ENCODE peak calls at places on chromosome 19, in nine cellular contexts. T is lower leg skin; F is NCI-H510A treated with DMSO at 0.1 percent for 48 hours; M is ascending aorta; E is activated CD8-positive, alpha-beta memory T cell treated with anti-CD3 and anti-CD28 coated beads for 4 hours; Q is activated gamma-delta T cell treated with anti-CD3 and anti-CD28 coated beads, Interleukin-2, amount 50 U/mL, for 16 hours; J is amniotic stem cell; K is Ammon's horn; I is NCI-H774. N is an unnamed sample.

GRCh38 chr19:48745208-48745995 is 1.3 kb downstream of the IZUMO1 start:
- DNase-seq in T (no peak), F (peak), M (no peak), E (no peak), Q (peak), J (peak), K (peak), I (peak), N (peak)

GRCh38 chr19:46766569-46767317 is 20.5 kb upstream of the STRN4 start:
- DNase-seq in T (no peak), F (peak), M (no peak), E (no peak), Q (peak), J (no peak), K (no peak), I (peak), N (peak)

GRCh38 chr19:12647490-12648071 is 19.0 kb downstream of the MAN2B1 start:
- DNase-seq in T (no peak), F (no peak), M (no peak), E (no peak), Q (no peak), J (no peak), K (peak), I (peak), N (no peak)

GRCh38 chr19:38513762-38514167 is 80.3 kb downstream of the RYR1 start:
- DNase-seq in T (no peak), F (no peak), M (no peak), E (no peak), Q (no peak), J (no peak), K (no peak), I (no peak), N (no peak)

GRCh38 chr19:39127812-39128510 is 2.4 kb downstream of the PAK4 start:
- DNase-seq in T (no peak), F (no peak), M (no peak), E (no peak), Q (no peak), J (no peak), K (no peak), I (no peak), N (peak)

GRCh38 chr19:34300380-34300779 is 46.0 kb downstream of the GARRE1 start:
- DNase-seq in T (no peak), F (no peak), M (no peak), E (no peak), Q (no peak), J (no peak), K (no peak), I (no peak), N (no peak)

GRCh38 chr19:48510421-48511268 is 990 bp downstream of the LMTK3 start:
- DNase-seq in T (peak), F (no peak), M (no peak), E (no peak), Q (peak), J (no peak), K (peak), I (peak), N (no peak)

GRCh38 chr19:17835182-17836006 is 12.4 kb downstream of the JAK3 start:
- DNase-seq in T (no peak), F (peak), M (no peak), E (no peak), Q (no peak), J (no peak), K (no peak), I (no peak), N (no peak)

GRCh38 chr19:12464769-12465725 is 19.6 kb downstream of the ZNF709 start:
- DNase-seq in T (no peak), F (no peak), M (no peak), E (no peak), Q (no peak), J (no peak), K (no peak), I (no peak), N (no peak)

GRCh38 chr19:5231857-5232503 is 108.6 kb downstream of the PTPRS start:
- DNase-seq in T (no peak), F (no peak), M (no peak), E (no peak), Q (no peak), J (no peak), K (no peak), I (no peak), N (no peak)

GRCh38 chr19:51027873-51028272 is 1.5 kb upstream of the KLK11 start:
- DNase-seq in T (no peak), F (no peak), M (no peak), E (no peak), Q (no peak), J (no peak), K (no peak), I (no peak), N (no peak)

GRCh38 chr19:38952395-38953165 is 21.8 kb downstream of the MRPS12 start:
- DNase-seq in T (no peak), F (no peak), M (no peak), E (no peak), Q (no peak), J (no peak), K (peak), I (peak), N (no peak)

GRCh38 chr19:51726049-51726448 is 2.3 kb upstream of the HAS1 start:
- DNase-seq in T (peak), F (no peak), M (no peak), E (no peak), Q (no peak), J (peak), K (peak), I (no peak), N (peak)

GRCh38 chr19:794989-795658 is 2.1 kb upstream of the PTBP1 start:
- DNase-seq in T (no peak), F (no peak), M (no peak), E (no peak), Q (no peak), J (no peak), K (no peak), I (no peak), N (no peak)

GRCh38 chr19:52590728-52591127 is 20.6 kb downstream of the ZNF701 start:
- DNase-seq in T (no peak), F (no peak), M (no peak), E (no peak), Q (no peak), J (no peak), K (no peak), I (no peak), N (no peak)

GRCh38 chr19:17097593-17098126 is 22.1 kb downstream of the MYO9B start:
- DNase-seq in T (no peak), F (no peak), M (no peak), E (no peak), Q (no peak), J (no peak), K (no peak), I (no peak), N (peak)

GRCh38 chr19:17677002-17677401 is 11.2 kb downstream of the UNC13A start:
- DNase-seq in T (no peak), F (peak), M (no peak), E (no peak), Q (no peak), J (no peak), K (no peak), I (no peak), N (no peak)

GRCh38 chr19:5141278-5141925 is 172.5 kb downstream of the KDM4B start:
- DNase-seq in T (no peak), F (no peak), M (no peak), E (no peak), Q (no peak), J (no peak), K (no peak), I (no peak), N (no peak)

GRCh38 chr19:51377422-51377821 is 5.0 kb upstream of the NKG7 start:
- DNase-seq in T (no peak), F (no peak), M (no peak), E (no peak), Q (no peak), J (no peak), K (no peak), I (no peak), N (no peak)

GRCh38 chr19:3968556-3969434 is 2.1 kb downstream of the DAPK3 start:
- DNase-seq in T (peak), F (peak), M (peak), E (no peak), Q (no peak), J (peak), K (peak), I (peak), N (peak)

GRCh38 chr19:12985049-12985776 is 10.1 kb upstream of the NFIX start:
- DNase-seq in T (peak), F (peak), M (peak), E (no peak), Q (no peak), J (no peak), K (peak), I (peak), N (peak)

GRCh38 chr19:54684537-54684936 is 21.8 kb downstream of the LILRB4 start:
- DNase-seq in T (no peak), F (no peak), M (no peak), E (no peak), Q (no peak), J (no peak), K (peak), I (no peak), N (no peak)

GRCh38 chr19:28727133-28727834 is 485.7 kb downstream of the UQCRFS1 start:
- DNase-seq in T (no peak), F (no peak), M (no peak), E (no peak), Q (no peak), J (no peak), K (no peak), I (peak), N (no peak)

GRCh38 chr19:44113784-44114390 is 688 bp downstream of the ZNF225 start:
- DNase-seq in T (peak), F (no peak), M (no peak), E (no peak), Q (no peak), J (no peak), K (peak), I (no peak), N (no peak)

GRCh38 chr19:18833849-18834643 is 2.3 kb downstream of the UPF1 start:
- DNase-seq in T (no peak), F (peak), M (no peak), E (no peak), Q (no peak), J (no peak), K (no peak), I (peak), N (no peak)

GRCh38 chr19:42325896-42326771 is 699 bp downstream of the MEGF8 start:
- DNase-seq in T (peak), F (peak), M (no peak), E (no peak), Q (no peak), J (no peak), K (no peak), I (no peak), N (no peak)

GRCh38 chr19:44684892-44685847 is 13.8 kb upstream of the CEACAM16 start:
- DNase-seq in T (no peak), F (no peak), M (no peak), E (no peak), Q (no peak), J (peak), K (no peak), I (no peak), N (peak)

GRCh38 chr19:45075215-45076028 is 856 bp downstream of the ZNF296 start:
- DNase-seq in T (peak), F (peak), M (peak), E (no peak), Q (no peak), J (no peak), K (peak), I (peak), N (peak)

GRCh38 chr19:30202060-30202600 is 170.1 kb upstream of the ZNF536 start:
- DNase-seq in T (no peak), F (no peak), M (no peak), E (no peak), Q (no peak), J (no peak), K (no peak), I (no peak), N (no peak)